ENCODE peak calls at places on chromosomes 13 and 19, in ten cellular contexts. Q, Z, C, U, E, Y, X, N, L and K are unnamed samples.

GRCh38 chr13:113616991-113617749 is 32.6 kb downstream of the TFDP1 start:
- DNase-seq in Q (no peak), Z (no peak), C (no peak), U (no peak), E (no peak), Y (no peak), X (peak), N (no peak), L (no peak), K (no peak)

GRCh38 chr13:98397221-98397620 is 179.7 kb downstream of the STK24 start:
- DNase-seq in Q (no peak), Z (no peak), C (no peak), U (no peak), E (no peak), Y (no peak), X (peak), N (no peak), L (peak), K (no peak)

GRCh38 chr19:39679056-39679790 is 23.5 kb downstream of the LGALS16 start:
- DNase-seq in Q (no peak), Z (no peak), C (no peak), U (no peak), E (no peak), Y (no peak), X (no peak), N (no peak), L (no peak), K (no peak)

GRCh38 chr19:44111910-44112463 is 1.2 kb upstream of the ZNF225 start:
- DNase-seq in Q (no peak), Z (no peak), C (no peak), U (no peak), E (no peak), Y (no peak), X (peak), N (peak), L (peak), K (no peak)

GRCh38 chr19:1243768-1244692 is 2.5 kb downstream of the ATP5F1D start:
- DNase-seq in Q (peak), Z (peak), C (peak), U (no peak), E (peak), Y (no peak), X (peak), N (no peak), L (peak), K (no peak)

GRCh38 chr19:11091343-11092153 is 2.3 kb downstream of the LDLR start:
- DNase-seq in Q (no peak), Z (peak), C (peak), U (peak), E (peak), Y (peak), X (peak), N (peak), L (peak), K (peak)

GRCh38 chr19:18349524-18350128 is 9.2 kb downstream of the PGPEP1 start:
- DNase-seq in Q (no peak), Z (peak), C (peak), U (peak), E (no peak), Y (no peak), X (peak), N (no peak), L (peak), K (no peak)

GRCh38 chr13:33080962-33081655 is 64.9 kb downstream of the KL start:
- DNase-seq in Q (no peak), Z (no peak), C (peak), U (no peak), E (no peak), Y (no peak), X (no peak), N (no peak), L (peak), K (no peak)

GRCh38 chr13:108933061-108933460 is 303.6 kb downstream of the MYO16 start:
- DNase-seq in Q (no peak), Z (no peak), C (no peak), U (no peak), E (no peak), Y (no peak), X (no peak), N (no peak), L (no peak), K (no peak)

GRCh38 chr19:1451916-1452801 is 2.2 kb downstream of the APC2 start:
- DNase-seq in Q (peak), Z (no peak), C (no peak), U (no peak), E (no peak), Y (no peak), X (no peak), N (no peak), L (no peak), K (no peak)

GRCh38 chr19:38201731-38202130 is 22.3 kb downstream of the DPF1 start:
- DNase-seq in Q (no peak), Z (no peak), C (no peak), U (no peak), E (no peak), Y (no peak), X (no peak), N (no peak), L (no peak), K (no peak)

GRCh38 chr19:50654882-50655281 is 5.6 kb downstream of the C19orf81 start:
- DNase-seq in Q (no peak), Z (no peak), C (peak), U (no peak), E (no peak), Y (no peak), X (no peak), N (no peak), L (no peak), K (no peak)

GRCh38 chr19:31255174-31255862 is 93.9 kb downstream of the TSHZ3 start:
- DNase-seq in Q (no peak), Z (no peak), C (no peak), U (no peak), E (no peak), Y (no peak), X (no peak), N (no peak), L (no peak), K (no peak)

GRCh38 chr19:35211545-35212230 is 16.9 kb downstream of the FAM187B start:
- DNase-seq in Q (no peak), Z (no peak), C (no peak), U (peak), E (peak), Y (peak), X (no peak), N (no peak), L (peak), K (peak)

GRCh38 chr19:33226550-33227241 is 1.0 kb upstream of the SLC7A10 start:
- DNase-seq in Q (no peak), Z (peak), C (peak), U (no peak), E (no peak), Y (no peak), X (peak), N (no peak), L (no peak), K (no peak)

GRCh38 chr19:13849991-13850909 is 26.7 kb upstream of the NANOS3 start:
- DNase-seq in Q (no peak), Z (peak), C (peak), U (peak), E (peak), Y (no peak), X (peak), N (no peak), L (peak), K (peak)

GRCh38 chr13:82847595-82847994 is 1034.7 kb downstream of the SLITRK1 start:
- DNase-seq in Q (no peak), Z (no peak), C (no peak), U (no peak), E (no peak), Y (no peak), X (no peak), N (no peak), L (no peak), K (no peak)

GRCh38 chr13:53010374-53011105 is 18.1 kb upstream of the OLFM4 start:
- DNase-seq in Q (no peak), Z (no peak), C (no peak), U (no peak), E (no peak), Y (no peak), X (no peak), N (no peak), L (no peak), K (no peak)

GRCh38 chr13:107301724-107302374 is 733.9 kb upstream of the ARGLU1 start:
- DNase-seq in Q (no peak), Z (no peak), C (no peak), U (no peak), E (no peak), Y (no peak), X (no peak), N (no peak), L (peak), K (no peak)

GRCh38 chr13:56953965-56954364 is 186.8 kb upstream of the PRR20A start:
- DNase-seq in Q (no peak), Z (no peak), C (no peak), U (no peak), E (no peak), Y (no peak), X (no peak), N (no peak), L (no peak), K (no peak)

GRCh38 chr19:5727453-5728050 is 7.1 kb downstream of the CATSPERD start:
- DNase-seq in Q (no peak), Z (no peak), C (no peak), U (no peak), E (no peak), Y (no peak), X (no peak), N (no peak), L (no peak), K (no peak)

GRCh38 chr19:38228005-38228377 is 4.0 kb upstream of the DPF1 start:
- DNase-seq in Q (no peak), Z (no peak), C (no peak), U (no peak), E (no peak), Y (no peak), X (no peak), N (no peak), L (no peak), K (no peak)

GRCh38 chr13:51935326-51936171 is 73.8 kb downstream of the CCDC70 start:
- DNase-seq in Q (no peak), Z (no peak), C (peak), U (no peak), E (no peak), Y (no peak), X (peak), N (no peak), L (no peak), K (no peak)

GRCh38 chr19:13350761-13351160 is 155.5 kb downstream of the CACNA1A start:
- DNase-seq in Q (no peak), Z (no peak), C (no peak), U (no peak), E (no peak), Y (no peak), X (no peak), N (no peak), L (no peak), K (no peak)

GRCh38 chr19:38952395-38953165 is 21.8 kb downstream of the MRPS12 start:
- DNase-seq in Q (no peak), Z (peak), C (peak), U (no peak), E (no peak), Y (no peak), X (no peak), N (no peak), L (no peak), K (no peak)

GRCh38 chr13:24279706-24280105 is 29.7 kb upstream of the C1QTNF9 start:
- DNase-seq in Q (no peak), Z (no peak), C (no peak), U (no peak), E (no peak), Y (no peak), X (no peak), N (no peak), L (no peak), K (peak)

GRCh38 chr13:51833980-51834379 is 11.0 kb downstream of the TMEM272 start:
- DNase-seq in Q (no peak), Z (no peak), C (no peak), U (no peak), E (no peak), Y (no peak), X (no peak), N (no peak), L (no peak), K (no peak)

GRCh38 chr19:15433519-15434069 is 14.8 kb upstream of the AKAP8L start:
- DNase-seq in Q (no peak), Z (no peak), C (no peak), U (no peak), E (no peak), Y (no peak), X (no peak), N (no peak), L (no peak), K (no peak)
- H3K4me3 ChIP-seq in Q (peak), Z (no peak), C (peak), U (peak), E (peak), Y (peak), X (peak), N (peak), L (no peak), K (peak)

GRCh38 chr13:87999791-88000190 is 328.6 kb downstream of the SLITRK5 start:
- DNase-seq in Q (no peak), Z (no peak), C (no peak), U (no peak), E (no peak), Y (no peak), X (no peak), N (no peak), L (no peak), K (no peak)
- TF ChIP-seq CTCF in Q (no peak), Z (no peak), C (no peak), U (no peak), E (no peak), Y (no peak), X (peak), N (peak), L (no peak), K (no peak)

DNA sequence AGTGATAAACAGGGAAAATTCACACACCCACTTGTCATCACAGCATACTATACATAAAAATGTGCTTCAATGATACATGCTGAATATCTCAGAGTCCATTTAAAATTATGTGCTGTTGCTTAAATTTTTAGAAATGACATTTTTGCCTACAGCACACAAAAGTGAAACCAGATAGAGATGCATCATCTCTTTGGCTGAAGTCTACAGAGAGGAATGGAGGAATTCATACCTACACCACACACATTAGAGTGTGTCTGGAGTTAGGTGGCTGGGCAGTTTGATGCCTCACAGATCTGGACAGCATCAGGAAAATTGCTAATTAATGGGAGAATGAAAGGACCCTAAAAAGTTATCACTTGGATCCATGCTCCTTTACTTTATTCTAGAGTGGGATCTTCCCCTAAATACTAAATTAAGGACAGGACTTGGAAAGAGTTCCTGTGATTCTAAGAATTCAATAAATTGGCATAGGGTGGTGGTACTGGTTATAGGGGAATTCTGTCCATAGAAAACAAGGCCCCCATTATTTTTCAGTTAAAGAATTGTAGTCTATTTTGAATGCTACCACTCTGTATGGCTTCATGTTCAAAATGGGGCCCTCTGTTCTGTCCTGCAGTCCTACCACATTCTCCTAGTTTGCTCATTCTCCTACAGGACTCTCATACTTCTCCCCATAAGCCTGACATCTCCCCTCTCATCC is 41.3 kb downstream of the RCBTB2 start:
- DNase-seq in Q (no peak), Z (no peak), C (no peak), U (no peak), E (no peak), Y (no peak), X (no peak), N (no peak), L (no peak), K (no peak)
- H3K27ac ChIP-seq in Q (peak), Z (peak), C (no peak), U (peak), E (peak), Y (peak), X (peak), N (no peak), L (peak), K (peak)

DNA sequence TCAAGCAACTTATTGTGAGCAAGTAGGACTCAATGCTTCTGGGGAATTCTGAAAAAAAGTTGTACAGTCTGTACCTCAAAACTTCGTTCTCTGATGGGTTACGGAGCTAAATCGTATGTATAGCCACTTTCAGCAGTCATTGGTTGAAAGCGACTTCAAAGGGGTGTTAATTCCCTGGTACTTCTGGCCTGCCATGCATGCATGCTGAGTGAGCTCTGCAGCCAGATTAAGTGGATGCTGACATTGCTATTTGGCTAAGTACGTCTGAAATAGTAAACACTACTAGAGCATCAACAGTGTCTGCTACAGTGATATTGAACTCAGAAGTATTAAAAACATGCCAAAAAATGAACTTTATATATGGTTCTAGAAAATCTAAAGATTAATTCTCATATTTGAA is 1183.1 kb upstream of the PCDH20 start:
- DNase-seq in Q (no peak), Z (no peak), C (no peak), U (no peak), E (no peak), Y (no peak), X (no peak), N (no peak), L (no peak), K (no peak)
- H3K4me3 ChIP-seq in Q (no peak), Z (no peak), C (no peak), U (no peak), E (no peak), Y (no peak), X (peak), N (no peak), L (no peak), K (no peak)

GRCh38 chr19:47848425-47848824 is 10.6 kb upstream of the TPRX2 start:
- DNase-seq in Q (no peak), Z (no peak), C (no peak), U (no peak), E (no peak), Y (no peak), X (no peak), N (no peak), L (no peak), K (no peak)

GRCh38 chr19:47853003-47853402 is 6.0 kb upstream of the TPRX2 start:
- DNase-seq in Q (no peak), Z (no peak), C (no peak), U (no peak), E (no peak), Y (no peak), X (no peak), N (no peak), L (no peak), K (no peak)

GRCh38 chr19:47854459-47854858 is 4.6 kb upstream of the TPRX2 start:
- DNase-seq in Q (no peak), Z (no peak), C (no peak), U (no peak), E (no peak), Y (no peak), X (no peak), N (no peak), L (no peak), K (no peak)

GRCh38 chr19:47848871-47849473 is 10.1 kb upstream of the TPRX2 start:
- DNase-seq in Q (no peak), Z (no peak), C (peak), U (no peak), E (no peak), Y (no peak), X (no peak), N (no peak), L (no peak), K (no peak)
- TF ChIP-seq CTCF in Q (peak), Z (no peak), C (peak), U (no peak), E (peak), Y (peak), X (peak), N (peak), L (peak), K (no peak)

DNA sequence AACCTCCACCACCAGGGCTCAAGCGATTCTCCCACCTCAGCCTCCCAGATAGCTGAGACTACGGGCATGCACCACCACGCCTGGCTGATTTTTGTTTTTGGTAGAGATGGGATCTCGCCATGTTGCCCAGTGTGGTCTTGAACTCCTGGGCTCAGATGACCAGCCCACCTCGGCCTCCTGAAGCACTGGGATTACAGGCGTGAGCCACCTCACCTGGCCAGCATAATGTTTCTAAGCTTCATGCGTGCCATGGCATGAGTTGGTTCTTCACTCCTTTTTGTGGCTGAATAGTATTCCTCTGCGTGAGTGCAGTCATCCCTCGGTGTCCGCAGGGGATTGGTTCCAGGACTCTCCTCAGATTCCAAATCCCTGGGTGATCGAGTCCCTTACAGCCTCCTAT is 4.2 kb upstream of the ZNF579 start:
- DNase-seq in Q (no peak), Z (no peak), C (no peak), U (no peak), E (no peak), Y (no peak), X (no peak), N (no peak), L (no peak), K (no peak)
- H3K27ac ChIP-seq in Q (peak), Z (no peak), C (no peak), U (no peak), E (no peak), Y (no peak), X (no peak), N (no peak), L (no peak), K (no peak)